ENCODE peak calls at places on chromosomes 12 and 14, in four cellular contexts. One of them, this sample, is unnamed.

GRCh38 chr12:122520676-122521075 is 6.1 kb downstream of the RSRC2 start:
- DNase-seq in mesendoderm: no peak
- DNase-seq in H1: no peak
- DNase-seq in trophoblast cell: no peak
- DNase-seq in this sample: no peak

GRCh38 chr14:94823556-94824341 is 53.8 kb upstream of the GSC start:
- DNase-seq in mesendoderm: peak; percentile 73
- DNase-seq in H1: no peak
- DNase-seq in trophoblast cell: no peak
- DNase-seq in this sample: peak; percentile 39

GRCh38 chr12:14193623-14194022 is 171.9 kb upstream of the ATF7IP start:
- DNase-seq in mesendoderm: no peak
- DNase-seq in H1: no peak
- DNase-seq in trophoblast cell: no peak
- DNase-seq in this sample: peak; percentile 53

GRCh38 chr12:97275261-97276197 is 187.1 kb upstream of the RMST start:
- DNase-seq in mesendoderm: no peak
- DNase-seq in H1: peak; percentile 48
- DNase-seq in trophoblast cell: no peak
- DNase-seq in this sample: peak; percentile 39

GRCh38 chr12:98821232-98821631 is 176.1 kb downstream of the APAF1 start:
- DNase-seq in mesendoderm: peak; percentile 28
- DNase-seq in H1: no peak
- DNase-seq in trophoblast cell: no peak
- DNase-seq in this sample: no peak

GRCh38 chr14:47186491-47186890 is 488.9 kb downstream of the MDGA2 start:
- DNase-seq in mesendoderm: peak; percentile 13
- DNase-seq in H1: no peak
- DNase-seq in trophoblast cell: no peak
- DNase-seq in this sample: no peak

GRCh38 chr12:113997365-113997764 is 31.2 kb upstream of the RBM19 start:
- DNase-seq in mesendoderm: no peak
- DNase-seq in H1: no peak
- DNase-seq in trophoblast cell: no peak
- DNase-seq in this sample: no peak

GRCh38 chr12:68506619-68507018 is 104.1 kb upstream of the RAP1B start:
- DNase-seq in mesendoderm: peak; percentile 59
- DNase-seq in H1: no peak
- DNase-seq in trophoblast cell: no peak
- DNase-seq in this sample: no peak

GRCh38 chr12:39451977-39452376 is 9.1 kb upstream of the KIF21A start:
- DNase-seq in mesendoderm: peak; percentile 33
- DNase-seq in H1: no peak
- DNase-seq in trophoblast cell: no peak
- DNase-seq in this sample: no peak

GRCh38 chr14:55965851-55966250 is 152.4 kb upstream of the PELI2 start:
- DNase-seq in mesendoderm: no peak
- DNase-seq in H1: no peak
- DNase-seq in trophoblast cell: no peak
- DNase-seq in this sample: no peak

GRCh38 chr12:873954-874353 is 75.5 kb downstream of the RAD52 start:
- DNase-seq in mesendoderm: no peak
- DNase-seq in H1: no peak
- DNase-seq in trophoblast cell: no peak
- DNase-seq in this sample: no peak

GRCh38 chr12:67766370-67766769 is 117.8 kb downstream of the DYRK2 start:
- DNase-seq in mesendoderm: peak; percentile 88
- DNase-seq in H1: no peak
- DNase-seq in trophoblast cell: no peak
- DNase-seq in this sample: no peak

GRCh38 chr12:7959278-7960063 is 23.5 kb upstream of the SLC2A3 start:
- DNase-seq in mesendoderm: peak; percentile 98
- DNase-seq in H1: no peak
- DNase-seq in trophoblast cell: peak; percentile 69
- DNase-seq in this sample: peak; percentile 97

GRCh38 chr14:105474478-105475268 is at the start of gene CRIP2:
- DNase-seq in mesendoderm: peak; percentile 54
- DNase-seq in H1: peak; percentile 73
- DNase-seq in trophoblast cell: no peak
- DNase-seq in this sample: no peak

GRCh38 chr12:6554168-6554989 is 1.5 kb downstream of the IFFO1 start:
- DNase-seq in mesendoderm: peak; percentile 97
- DNase-seq in H1: peak; percentile 93
- DNase-seq in trophoblast cell: peak; percentile 57
- DNase-seq in this sample: peak; percentile 96

GRCh38 chr12:70190252-70191010 is 52.8 kb upstream of the CNOT2 start:
- DNase-seq in mesendoderm: no peak
- DNase-seq in H1: no peak
- DNase-seq in trophoblast cell: peak; percentile 10
- DNase-seq in this sample: no peak

GRCh38 chr14:31933716-31934115 is 143.4 kb upstream of the ARHGAP5 start:
- DNase-seq in mesendoderm: no peak
- DNase-seq in H1: no peak
- DNase-seq in trophoblast cell: no peak
- DNase-seq in this sample: no peak

GRCh38 chr12:131230340-131231099 is 276.8 kb downstream of the ADGRD1 start:
- DNase-seq in mesendoderm: no peak
- DNase-seq in H1: no peak
- DNase-seq in trophoblast cell: no peak
- DNase-seq in this sample: no peak

GRCh38 chr14:92668266-92668973 is 80.0 kb downstream of the LGMN start:
- DNase-seq in mesendoderm: no peak
- DNase-seq in H1: no peak
- DNase-seq in trophoblast cell: no peak
- DNase-seq in this sample: no peak

GRCh38 chr12:32988982-32989381 is 92.4 kb upstream of the PKP2 start:
- DNase-seq in mesendoderm: peak; percentile 48
- DNase-seq in H1: no peak
- DNase-seq in trophoblast cell: no peak
- DNase-seq in this sample: no peak

GRCh38 chr14:90301580-90302181 is 30.1 kb downstream of the NRDE2 start:
- DNase-seq in mesendoderm: peak; percentile 37
- DNase-seq in H1: no peak
- DNase-seq in trophoblast cell: no peak
- DNase-seq in this sample: no peak

GRCh38 chr12:125071456-125071855 is 6.2 kb downstream of the AACS start:
- DNase-seq in mesendoderm: no peak
- DNase-seq in H1: no peak
- DNase-seq in trophoblast cell: no peak
- DNase-seq in this sample: no peak

GRCh38 chr12:19642305-19642704 is 203.0 kb downstream of the AEBP2 start:
- DNase-seq in mesendoderm: no peak
- DNase-seq in H1: no peak
- DNase-seq in trophoblast cell: no peak
- DNase-seq in this sample: no peak

GRCh38 chr12:34607520-34608195 is 585.4 kb downstream of the ALG10 start:
- DNase-seq in mesendoderm: no peak
- DNase-seq in H1: no peak
- DNase-seq in trophoblast cell: no peak
- DNase-seq in this sample: no peak

GRCh38 chr12:33830070-33830469 is 192.2 kb upstream of the ALG10 start:
- DNase-seq in mesendoderm: no peak
- DNase-seq in H1: no peak
- DNase-seq in trophoblast cell: no peak
- DNase-seq in this sample: no peak

GRCh38 chr12:29164477-29165163 is 15.5 kb downstream of the FAR2 start:
- DNase-seq in mesendoderm: peak; percentile 51
- DNase-seq in H1: no peak
- DNase-seq in trophoblast cell: no peak
- DNase-seq in this sample: no peak

GRCh38 chr12:123270380-123271181 is 1.1 kb downstream of the CDK2AP1 start:
- DNase-seq in mesendoderm: no peak
- DNase-seq in H1: peak; percentile 59
- DNase-seq in trophoblast cell: no peak
- DNase-seq in this sample: no peak

GRCh38 chr12:14723763-14724162 is 27.4 kb upstream of the GUCY2C start:
- DNase-seq in mesendoderm: peak; percentile 66
- DNase-seq in H1: no peak
- DNase-seq in trophoblast cell: peak; percentile 53
- DNase-seq in this sample: peak; percentile 73

GRCh38 chr14:30608533-30609006 is 13.5 kb upstream of the SCFD1 start:
- DNase-seq in mesendoderm: peak; percentile 16
- DNase-seq in H1: no peak
- DNase-seq in trophoblast cell: peak; percentile 6
- DNase-seq in this sample: no peak

GRCh38 chr12:12474931-12475485 is 87.7 kb downstream of the DUSP16 start:
- DNase-seq in mesendoderm: no peak
- DNase-seq in H1: peak; percentile 26
- DNase-seq in trophoblast cell: no peak
- DNase-seq in this sample: no peak

GRCh38 chr12:94208433-94208921 is 60.1 kb downstream of the PLXNC1 start:
- DNase-seq in mesendoderm: no peak
- DNase-seq in H1: no peak
- DNase-seq in trophoblast cell: no peak
- DNase-seq in this sample: no peak

GRCh38 chr14:25237845-25238244 is 187.9 kb upstream of the STXBP6 start:
- DNase-seq in mesendoderm: peak; percentile 76
- DNase-seq in H1: peak; percentile 55
- DNase-seq in trophoblast cell: no peak
- DNase-seq in this sample: peak; percentile 64

GRCh38 chr14:64082837-64083236 is 211.3 kb downstream of the ESR2 start:
- DNase-seq in mesendoderm: no peak
- DNase-seq in H1: no peak
- DNase-seq in trophoblast cell: peak; percentile 32
- DNase-seq in this sample: no peak

GRCh38 chr12:51270847-51271518 is 768 bp upstream of the SMAGP start:
- DNase-seq in mesendoderm: peak; percentile 17
- DNase-seq in H1: no peak
- DNase-seq in trophoblast cell: peak; percentile 27
- DNase-seq in this sample: no peak

GRCh38 chr12:55728185-55728931 is 451 bp downstream of the CD63 start:
- DNase-seq in mesendoderm: peak; percentile 46
- DNase-seq in H1: no peak
- DNase-seq in trophoblast cell: peak; percentile 48
- DNase-seq in this sample: no peak

DNA sequence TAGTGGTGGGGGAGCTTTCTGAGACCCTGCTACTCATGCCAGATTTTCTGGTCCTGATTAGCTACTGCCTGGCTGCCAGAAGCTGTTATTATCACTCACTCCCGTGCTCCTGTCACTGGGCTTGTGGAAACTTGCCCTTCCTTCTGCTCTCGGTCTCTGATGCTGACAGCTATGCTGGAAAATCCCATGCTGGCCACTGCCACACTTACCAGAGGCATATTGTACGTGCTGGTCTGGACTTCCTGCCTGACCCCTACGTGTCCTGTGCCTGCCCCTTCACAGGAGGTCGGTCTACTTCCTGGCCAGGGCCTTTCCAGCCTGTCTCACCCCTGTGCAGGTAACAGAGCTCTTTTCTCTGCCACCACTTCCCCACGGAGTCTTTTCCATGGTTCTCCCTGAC is 149.4 kb upstream of the PLEKHG7 start:
- DNase-seq in mesendoderm: no peak
- DNase-seq in H1: no peak
- DNase-seq in trophoblast cell: peak; percentile 63
- DNase-seq in this sample: no peak
- H2BK120ac ChIP-seq in mesendoderm: no peak overlapping the region
- H2BK120ac ChIP-seq in H1: no peak overlapping the region
- H2BK120ac ChIP-seq in trophoblast cell: peak overlapping the region; percentile 80
- H2BK120ac ChIP-seq in this sample: no peak overlapping the region

DNA sequence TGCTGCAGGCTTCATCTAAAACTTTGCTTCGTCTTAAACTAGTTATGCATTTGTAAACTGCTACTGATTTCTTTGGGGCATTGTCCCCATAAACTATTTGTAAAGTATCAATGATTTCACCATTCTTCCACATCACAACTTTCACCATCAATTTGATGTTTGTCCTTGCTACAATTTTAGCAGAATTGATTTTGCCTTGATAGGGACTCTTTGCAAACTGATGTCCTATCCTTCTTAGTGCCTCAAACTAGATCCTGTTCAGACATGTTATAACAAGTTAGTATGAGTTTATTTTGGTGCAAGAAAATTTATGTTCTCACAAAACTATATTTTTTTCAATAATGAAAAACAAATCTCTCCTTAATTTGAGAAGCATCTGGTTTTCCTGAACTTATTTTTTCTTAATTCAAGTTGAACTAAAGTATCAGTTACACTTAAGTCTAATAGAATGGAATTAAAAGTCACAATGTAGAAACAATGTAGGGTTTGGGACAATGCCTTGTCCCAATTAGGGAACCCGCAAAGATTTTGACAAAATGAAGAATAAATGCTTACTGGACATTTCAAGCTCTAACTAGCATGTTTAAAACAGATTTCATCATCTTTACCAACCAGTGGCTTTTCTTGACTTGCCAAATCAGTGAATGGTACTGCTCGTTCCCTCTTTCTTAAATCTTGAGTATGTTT is 10.1 kb upstream of the ARID4A start:
- DNase-seq in mesendoderm: no peak
- DNase-seq in H1: no peak
- DNase-seq in trophoblast cell: no peak
- DNase-seq in this sample: no peak
- H3K27ac ChIP-seq in mesendoderm: no peak overlapping the region
- H3K27ac ChIP-seq in H1: no peak overlapping the region
- H3K27ac ChIP-seq in trophoblast cell: no peak overlapping the region
- H3K27ac ChIP-seq in this sample: no peak overlapping the region

GRCh38 chr14:75125617-75126016 is 1.2 kb downstream of the NEK9 start:
- DNase-seq in mesendoderm: no peak
- DNase-seq in H1: no peak
- DNase-seq in trophoblast cell: peak; percentile 17
- DNase-seq in this sample: no peak

GRCh38 chr14:75120546-75121291 is 6.1 kb downstream of the NEK9 start:
- DNase-seq in mesendoderm: no peak
- DNase-seq in H1: no peak
- DNase-seq in trophoblast cell: no peak
- DNase-seq in this sample: no peak

GRCh38 chr14:75119056-75119455 is 7.8 kb downstream of the NEK9 start:
- DNase-seq in mesendoderm: no peak
- DNase-seq in H1: no peak
- DNase-seq in trophoblast cell: peak; percentile 3
- DNase-seq in this sample: no peak

GRCh38 chr14:75123991-75124390 is 2.9 kb downstream of the NEK9 start:
- DNase-seq in mesendoderm: peak; percentile 31
- DNase-seq in H1: no peak
- DNase-seq in trophoblast cell: peak; percentile 37
- DNase-seq in this sample: no peak

GRCh38 chr14:75121559-75121958 is 5.3 kb downstream of the NEK9 start:
- DNase-seq in mesendoderm: no peak
- DNase-seq in H1: no peak
- DNase-seq in trophoblast cell: no peak
- DNase-seq in this sample: no peak
- H3K79me2 ChIP-seq in mesendoderm: no peaks in the 10 kb centered on the region
- H3K79me2 ChIP-seq in H1: no peaks in the 10 kb centered on the region
- H3K79me2 ChIP-seq in trophoblast cell: peaks cover 2% of the 10 kb centered on the region
- H3K79me2 ChIP-seq in this sample: no peaks in the 10 kb centered on the region

GRCh38 chr12:104751024-104751570 is 207.0 kb downstream of the SLC41A2 start:
- DNase-seq in mesendoderm: no peak
- DNase-seq in H1: no peak
- DNase-seq in trophoblast cell: no peak
- DNase-seq in this sample: peak; percentile 27

GRCh38 chr12:104748790-104749189 is 209.3 kb downstream of the SLC41A2 start:
- DNase-seq in mesendoderm: no peak
- DNase-seq in H1: no peak
- DNase-seq in trophoblast cell: peak; percentile 71
- DNase-seq in this sample: peak; percentile 12

GRCh38 chr12:104749555-104749954 is 208.5 kb downstream of the SLC41A2 start:
- DNase-seq in mesendoderm: no peak
- DNase-seq in H1: no peak
- DNase-seq in trophoblast cell: no peak
- DNase-seq in this sample: peak; percentile 17

GRCh38 chr12:104751594-104751993 is 206.5 kb downstream of the SLC41A2 start:
- DNase-seq in mesendoderm: no peak
- DNase-seq in H1: no peak
- DNase-seq in trophoblast cell: no peak
- DNase-seq in this sample: peak; percentile 5

GRCh38 chr12:104750061-104750460 is 208.0 kb downstream of the SLC41A2 start:
- DNase-seq in mesendoderm: no peak
- DNase-seq in H1: no peak
- DNase-seq in trophoblast cell: peak; percentile 73
- DNase-seq in this sample: peak; percentile 8
- H2BK120ac ChIP-seq in mesendoderm: no peak overlapping the region
- H2BK120ac ChIP-seq in H1: no peak overlapping the region
- H2BK120ac ChIP-seq in trophoblast cell: no peak overlapping the region
- H2BK120ac ChIP-seq in this sample: no peak overlapping the region

This sample was measured in H9.